ENCODE peak calls at places on chromosomes 6 and 20, in six cellular contexts. One of them, this sample, is unnamed.

GRCh38 chr6:145017516-145017915 is 717.8 kb downstream of the EPM2A start:
- DNase-seq in H1: no peak
- DNase-seq in HepG2: no peak
- DNase-seq in GM12892: no peak
- DNase-seq in GM12878: no peak
- DNase-seq in K562: no peak
- DNase-seq in this sample: no peak

GRCh38 chr6:121285041-121285440 is 49.2 kb downstream of the TBC1D32 start:
- DNase-seq in H1: no peak
- DNase-seq in HepG2: no peak
- DNase-seq in GM12892: no peak
- DNase-seq in GM12878: no peak
- DNase-seq in K562: no peak
- DNase-seq in this sample: no peak

GRCh38 chr6:116165596-116165995 is 39.7 kb upstream of the COL10A1 start:
- DNase-seq in H1: no peak
- DNase-seq in HepG2: no peak
- DNase-seq in GM12892: no peak
- DNase-seq in GM12878: peak
- DNase-seq in K562: no peak
- DNase-seq in this sample: no peak

GRCh38 chr6:158488065-158488464 is 71.8 kb upstream of the TMEM181 start:
- DNase-seq in H1: no peak
- DNase-seq in HepG2: no peak
- DNase-seq in GM12892: no peak
- DNase-seq in GM12878: no peak
- DNase-seq in K562: no peak
- DNase-seq in this sample: no peak

GRCh38 chr20:10538768-10539167 is 103.7 kb downstream of the SLX4IP start:
- DNase-seq in H1: no peak
- DNase-seq in HepG2: no peak
- DNase-seq in GM12892: no peak
- DNase-seq in GM12878: no peak
- DNase-seq in K562: no peak
- DNase-seq in this sample: no peak

GRCh38 chr6:142681099-142681498 is 263.9 kb downstream of the HIVEP2 start:
- DNase-seq in H1: no peak
- DNase-seq in HepG2: no peak
- DNase-seq in GM12892: no peak
- DNase-seq in GM12878: no peak
- DNase-seq in K562: no peak
- DNase-seq in this sample: no peak

GRCh38 chr20:37351689-37352610 is 6.0 kb downstream of the SRC start:
- DNase-seq in H1: no peak
- DNase-seq in HepG2: no peak
- DNase-seq in GM12892: no peak
- DNase-seq in GM12878: no peak
- DNase-seq in K562: no peak
- DNase-seq in this sample: no peak

GRCh38 chr6:8707956-8708772 is 272.8 kb upstream of the SLC35B3 start:
- DNase-seq in H1: peak
- DNase-seq in HepG2: peak
- DNase-seq in GM12892: no peak
- DNase-seq in GM12878: no peak
- DNase-seq in K562: no peak
- DNase-seq in this sample: no peak

GRCh38 chr20:44014807-44015732 is 100.4 kb downstream of the TOX2 start:
- DNase-seq in H1: no peak
- DNase-seq in HepG2: no peak
- DNase-seq in GM12892: no peak
- DNase-seq in GM12878: no peak
- DNase-seq in K562: peak
- DNase-seq in this sample: no peak

GRCh38 chr6:72622094-72622540 is 253 bp downstream of the KCNQ5 start:
- DNase-seq in H1: peak
- DNase-seq in HepG2: no peak
- DNase-seq in GM12892: peak
- DNase-seq in GM12878: no peak
- DNase-seq in K562: peak
- DNase-seq in this sample: no peak

GRCh38 chr6:51513891-51514290 is 573.5 kb downstream of the PKHD1 start:
- DNase-seq in H1: no peak
- DNase-seq in HepG2: no peak
- DNase-seq in GM12892: no peak
- DNase-seq in GM12878: no peak
- DNase-seq in K562: no peak
- DNase-seq in this sample: no peak

GRCh38 chr20:15708984-15709598 is 864.2 kb downstream of the KIF16B start:
- DNase-seq in H1: peak
- DNase-seq in HepG2: peak
- DNase-seq in GM12892: peak
- DNase-seq in GM12878: no peak
- DNase-seq in K562: peak
- DNase-seq in this sample: peak
- TF ChIP-seq TAF1 in H1: no peak
- TF ChIP-seq TAF1 in HepG2: no peak
- TF ChIP-seq TAF1 in GM12892: no peak
- TF ChIP-seq TAF1 in GM12878: no peak
- TF ChIP-seq TAF1 in K562: no peak
- TF ChIP-seq TAF1 in this sample: no peak

GRCh38 chr20:59807909-59808728 is 125.3 kb downstream of the SYCP2 start:
- DNase-seq in H1: no peak
- DNase-seq in HepG2: no peak
- DNase-seq in GM12892: no peak
- DNase-seq in GM12878: no peak
- DNase-seq in K562: no peak
- DNase-seq in this sample: no peak

GRCh38 chr20:59811681-59812171 is 121.7 kb downstream of the SYCP2 start:
- DNase-seq in H1: peak
- DNase-seq in HepG2: no peak
- DNase-seq in GM12892: no peak
- DNase-seq in GM12878: no peak
- DNase-seq in K562: no peak
- DNase-seq in this sample: no peak

GRCh38 chr20:59810376-59811187 is 122.9 kb downstream of the SYCP2 start:
- DNase-seq in H1: peak
- DNase-seq in HepG2: no peak
- DNase-seq in GM12892: no peak
- DNase-seq in GM12878: no peak
- DNase-seq in K562: peak
- DNase-seq in this sample: no peak

GRCh38 chr20:59808729-59809381 is 124.6 kb downstream of the SYCP2 start:
- DNase-seq in H1: peak
- DNase-seq in HepG2: no peak
- DNase-seq in GM12892: no peak
- DNase-seq in GM12878: no peak
- DNase-seq in K562: no peak
- DNase-seq in this sample: no peak

GRCh38 chr20:59809630-59810375 is 123.6 kb downstream of the SYCP2 start:
- DNase-seq in H1: no peak
- DNase-seq in HepG2: no peak
- DNase-seq in GM12892: no peak
- DNase-seq in GM12878: no peak
- DNase-seq in K562: no peak
- DNase-seq in this sample: no peak
- TF ChIP-seq POLR2A in H1: no peak
- TF ChIP-seq POLR2A in HepG2: no peak
- TF ChIP-seq POLR2A in GM12892: no peak
- TF ChIP-seq POLR2A in GM12878: no peak
- TF ChIP-seq POLR2A in K562: no peak
- TF ChIP-seq POLR2A in this sample: no peak

DNA sequence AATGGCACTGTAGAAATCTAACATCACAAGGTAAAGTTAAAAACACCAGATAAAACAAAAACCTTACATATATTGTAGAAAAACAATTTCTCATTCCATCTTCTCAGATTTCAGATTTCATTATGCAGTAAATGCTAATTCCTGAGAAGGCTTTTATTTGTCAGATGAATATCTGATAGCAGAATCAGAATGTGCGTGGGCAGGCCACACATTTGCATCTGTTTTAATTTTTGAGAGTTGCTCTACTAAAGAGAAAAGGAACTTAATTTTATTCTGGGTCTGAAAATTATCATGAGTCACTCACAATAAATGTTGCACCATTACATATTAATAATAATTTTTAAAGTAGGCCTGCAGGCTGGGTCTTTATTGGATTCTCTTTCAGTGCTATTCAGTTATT is 329.3 kb upstream of the SPTLC3 start:
- DNase-seq in H1: no peak
- DNase-seq in HepG2: no peak
- DNase-seq in GM12892: no peak
- DNase-seq in GM12878: no peak
- DNase-seq in K562: no peak
- DNase-seq in this sample: no peak
- TF ChIP-seq POLR2AphosphoS5 in H1: no peak
- TF ChIP-seq POLR2AphosphoS5 in HepG2: no peak
- TF ChIP-seq POLR2AphosphoS5 in GM12892: no peak
- TF ChIP-seq POLR2AphosphoS5 in GM12878: no peak
- TF ChIP-seq POLR2AphosphoS5 in K562: no peak
- TF ChIP-seq POLR2AphosphoS5 in this sample: no peak

GRCh38 chr6:138862491-138862890 is 66.6 kb downstream of the ECT2L start:
- DNase-seq in H1: no peak
- DNase-seq in HepG2: no peak
- DNase-seq in GM12892: no peak
- DNase-seq in GM12878: no peak
- DNase-seq in K562: no peak
- DNase-seq in this sample: no peak
- TF ChIP-seq TAF1 in H1: no peak
- TF ChIP-seq TAF1 in HepG2: no peak
- TF ChIP-seq TAF1 in GM12892: no peak
- TF ChIP-seq TAF1 in GM12878: no peak
- TF ChIP-seq TAF1 in K562: no peak
- TF ChIP-seq TAF1 in this sample: no peak

DNA sequence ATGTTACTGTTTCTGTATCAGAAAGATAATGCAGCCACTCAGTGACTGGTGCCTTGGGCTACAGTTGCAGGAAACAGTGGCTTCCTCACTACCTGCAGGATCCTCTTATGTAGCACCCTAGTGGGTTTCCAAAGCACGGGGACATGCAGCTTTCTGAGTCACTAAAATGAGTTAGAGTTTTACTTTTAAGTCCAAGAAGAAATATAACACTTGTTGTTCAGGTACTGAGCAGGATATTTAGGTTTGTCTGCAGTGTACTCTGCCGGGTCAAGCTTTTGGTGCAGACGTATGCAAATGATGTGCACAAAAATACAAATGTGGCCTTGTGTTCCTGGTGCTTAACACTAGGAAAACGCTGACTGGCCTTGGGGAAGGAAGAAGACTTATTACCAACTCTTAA is 22.0 kb downstream of the ACSS1 start:
- DNase-seq in H1: no peak
- DNase-seq in HepG2: no peak
- DNase-seq in GM12892: no peak
- DNase-seq in GM12878: no peak
- DNase-seq in K562: no peak
- DNase-seq in this sample: no peak
- TF ChIP-seq POLR2A in H1: no peak
- TF ChIP-seq POLR2A in HepG2: no peak
- TF ChIP-seq POLR2A in GM12892: no peak
- TF ChIP-seq POLR2A in GM12878: no peak
- TF ChIP-seq POLR2A in K562: no peak
- TF ChIP-seq POLR2A in this sample: no peak

This sample was measured in GM12891.